ENCODE peak calls at places on chromosome 17, in eight cellular contexts. B is tibial nerve, H is psoas muscle, U is uterus, G is lung, M is transverse colon, F is fibroblast of the aortic adventitia, T is fibroblast of lung. L is an unnamed sample.

GRCh38 chr17:68401288-68401687 is 56.0 kb downstream of the WIPI1 start:
- DNase-seq in B (no peak), H (no peak), U (no peak), G (peak), M (no peak), F (no peak), T (no peak), L (no peak)

GRCh38 chr17:46742539-46743270 is 75.8 kb downstream of the WNT3 start:
- DNase-seq in B (no peak), H (no peak), U (no peak), G (peak), M (no peak), F (peak), T (peak), L (no peak)

GRCh38 chr17:40510328-40510648 is 8.9 kb upstream of the TNS4 start:
- DNase-seq in B (no peak), H (peak), U (peak), G (no peak), M (no peak), F (no peak), T (peak), L (no peak)

GRCh38 chr17:49779730-49780220 is 8.7 kb upstream of the KAT7 start:
- DNase-seq in B (no peak), H (no peak), U (peak), G (no peak), M (peak), F (peak), T (peak), L (no peak)

GRCh38 chr17:28575126-28575795 is 1.4 kb downstream of the ALDOC start:
- DNase-seq in B (no peak), H (no peak), U (no peak), G (no peak), M (no peak), F (no peak), T (no peak), L (no peak)

GRCh38 chr17:31321971-31322370 is 549 bp upstream of the EVI2A start:
- DNase-seq in B (no peak), H (no peak), U (no peak), G (no peak), M (no peak), F (no peak), T (no peak), L (no peak)

GRCh38 chr17:60305141-60305540 is 86.8 kb downstream of the USP32 start:
- DNase-seq in B (no peak), H (no peak), U (no peak), G (no peak), M (no peak), F (no peak), T (no peak), L (peak)

GRCh38 chr17:14019186-14019956 is 49.9 kb upstream of the COX10 start:
- DNase-seq in B (no peak), H (no peak), U (no peak), G (no peak), M (no peak), F (peak), T (peak), L (no peak)

GRCh38 chr17:38353084-38353604 is 1.5 kb downstream of the SOCS7 start:
- DNase-seq in B (no peak), H (no peak), U (no peak), G (no peak), M (no peak), F (no peak), T (no peak), L (no peak)

GRCh38 chr17:69358688-69359596 is 32.0 kb upstream of the ABCA5 start:
- DNase-seq in B (no peak), H (no peak), U (no peak), G (no peak), M (no peak), F (no peak), T (no peak), L (no peak)

GRCh38 chr17:36731091-36731490 is 129.7 kb downstream of the MRM1 start:
- DNase-seq in B (no peak), H (no peak), U (no peak), G (no peak), M (peak), F (no peak), T (no peak), L (no peak)

GRCh38 chr17:75872434-75873351 is 5.7 kb downstream of the TRIM47 start:
- DNase-seq in B (peak), H (peak), U (peak), G (peak), M (peak), F (peak), T (peak), L (no peak)

GRCh38 chr17:77724876-77725615 is 233.5 kb upstream of the TNRC6C start:
- DNase-seq in B (no peak), H (no peak), U (no peak), G (no peak), M (peak), F (no peak), T (no peak), L (peak)

GRCh38 chr17:64657610-64658125 is 4.4 kb downstream of the SMURF2 start:
- DNase-seq in B (no peak), H (no peak), U (no peak), G (no peak), M (no peak), F (no peak), T (no peak), L (no peak)

GRCh38 chr17:77924757-77925336 is 33.7 kb upstream of the TNRC6C start:
- DNase-seq in B (peak), H (no peak), U (no peak), G (no peak), M (no peak), F (peak), T (peak), L (no peak)

GRCh38 chr17:9432121-9432866 is 143.3 kb downstream of the STX8 start:
- DNase-seq in B (no peak), H (no peak), U (no peak), G (no peak), M (no peak), F (no peak), T (no peak), L (peak)

GRCh38 chr17:8285270-8286181 is 2.9 kb upstream of the RANGRF start:
- DNase-seq in B (no peak), H (no peak), U (no peak), G (no peak), M (no peak), F (no peak), T (no peak), L (no peak)

GRCh38 chr17:73798111-73798748 is 154.0 kb upstream of the SDK2 start:
- DNase-seq in B (no peak), H (no peak), U (no peak), G (no peak), M (peak), F (peak), T (peak), L (no peak)

DNA sequence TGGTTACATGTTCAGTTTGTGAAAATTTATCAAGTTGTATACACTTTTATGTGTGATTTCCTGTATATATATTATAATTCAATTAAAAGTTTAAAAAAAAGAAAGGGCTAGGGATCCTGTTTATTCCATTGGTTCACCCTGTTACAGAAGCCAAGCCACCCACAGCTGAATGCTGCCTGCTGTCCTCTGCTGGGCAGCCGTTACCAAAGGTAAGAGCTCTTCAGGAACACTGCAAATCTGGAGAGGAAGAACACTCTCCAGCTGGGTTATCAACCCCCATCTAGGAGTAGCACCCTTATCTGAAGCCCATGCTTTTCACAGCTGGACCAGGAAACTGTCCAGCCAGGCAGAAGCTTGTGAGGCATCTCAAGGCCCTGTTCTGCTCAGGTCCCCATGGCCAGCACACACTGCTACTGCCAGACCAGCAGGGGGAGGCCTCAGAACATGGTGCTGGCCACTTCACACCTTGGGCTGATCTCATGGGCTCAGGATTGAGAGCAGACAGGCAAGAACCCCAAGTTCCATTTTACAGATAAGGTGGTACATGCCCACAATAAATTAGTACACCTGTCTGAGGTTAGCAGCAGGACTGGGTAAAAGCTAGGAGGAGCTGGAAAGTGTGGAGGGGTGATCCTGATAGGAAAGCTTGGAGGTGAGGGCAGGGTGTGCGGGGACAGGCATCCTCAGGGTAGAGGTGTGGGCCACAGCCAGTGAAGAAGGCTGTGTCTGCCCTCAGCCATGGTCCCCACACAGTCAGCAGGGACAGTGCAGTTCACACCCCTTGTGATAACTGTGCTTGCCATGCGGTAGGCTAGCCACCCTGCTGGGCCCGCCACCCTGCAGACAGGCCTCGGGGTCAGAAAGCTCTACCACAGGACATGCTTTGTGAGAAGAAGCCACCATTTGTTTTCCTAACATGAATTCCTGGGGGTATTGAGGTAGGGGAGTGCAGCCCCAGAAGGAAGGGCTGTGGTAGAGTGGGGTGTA is 54.3 kb upstream of the SREBF1 start:
- DNase-seq in B (no peak), H (peak), U (no peak), G (peak), M (peak), F (peak), T (peak), L (no peak)
- TF ChIP-seq CTCF in B (peak), H (peak), U (peak), G (peak), M (peak), F (peak), T (peak), L (peak)

GRCh38 chr17:33401253-33401652 is 108.2 kb upstream of the ASIC2 start:
- DNase-seq in B (no peak), H (no peak), U (no peak), G (no peak), M (no peak), F (no peak), T (no peak), L (no peak)

GRCh38 chr17:33398386-33398785 is 105.3 kb upstream of the ASIC2 start:
- DNase-seq in B (no peak), H (no peak), U (no peak), G (no peak), M (no peak), F (no peak), T (no peak), L (no peak)

GRCh38 chr17:33396818-33397217 is 103.7 kb upstream of the ASIC2 start:
- DNase-seq in B (no peak), H (no peak), U (no peak), G (no peak), M (no peak), F (no peak), T (no peak), L (no peak)
- H3K4me3 ChIP-seq in B (no peak), H (no peak), U (no peak), G (no peak), M (no peak), F (no peak), T (no peak), L (no peak)

GRCh38 chr17:58254803-58255202 is 16.4 kb downstream of the LPO start:
- DNase-seq in B (no peak), H (no peak), U (no peak), G (no peak), M (no peak), F (no peak), T (no peak), L (no peak)
- TF ChIP-seq CTCF in B (no peak), H (no peak), U (no peak), G (no peak), M (no peak), F (no peak), T (no peak), L (peak)

GRCh38 chr17:696412-696811 is 18.2 kb downstream of the VPS53 start:
- DNase-seq in B (no peak), H (no peak), U (no peak), G (no peak), M (no peak), F (no peak), T (no peak), L (no peak)

GRCh38 chr17:703081-703875 is 11.4 kb downstream of the VPS53 start:
- DNase-seq in B (no peak), H (no peak), U (no peak), G (no peak), M (no peak), F (no peak), T (no peak), L (no peak)

GRCh38 chr17:697682-698081 is 17.0 kb downstream of the VPS53 start:
- DNase-seq in B (no peak), H (no peak), U (no peak), G (no peak), M (no peak), F (no peak), T (no peak), L (no peak)

GRCh38 chr17:700504-701094 is 14.0 kb downstream of the VPS53 start:
- DNase-seq in B (no peak), H (no peak), U (no peak), G (no peak), M (no peak), F (peak), T (peak), L (no peak)

GRCh38 chr17:699350-699749 is 15.3 kb downstream of the VPS53 start:
- DNase-seq in B (no peak), H (no peak), U (no peak), G (no peak), M (no peak), F (no peak), T (no peak), L (no peak)
- H3K4me3 ChIP-seq in B (no peak), H (no peak), U (no peak), G (no peak), M (no peak), F (no peak), T (no peak), L (no peak)